ENCODE peak calls at places on chromosome 5, in five cellular contexts. O is mucosa of descending colon, G is GM13976, M is sigmoid colon, I is lower leg skin. W is an unnamed sample.

GRCh38 chr5:77892061-77893010 is 116.2 kb upstream of the TBCA start:
- DNase-seq in M (no peak), G (no peak), I (no peak), O (no peak), W (no peak)

GRCh38 chr5:172162348-172162747 is 25.7 kb downstream of the STK10 start:
- DNase-seq in I (no peak), G (no peak), O (no peak), M (no peak), W (no peak)

GRCh38 chr5:52787600-52788504 is at the start of the genes ITGA1 and PELO:
- DNase-seq in G (peak), O (peak), M (peak), I (peak), W (peak)

GRCh38 chr5:135996611-135997010 is 32.2 kb upstream of the TGFBI start:
- DNase-seq in G (no peak), O (no peak), I (no peak), M (no peak), W (no peak)

GRCh38 chr5:96492654-96493053 is 59.6 kb upstream of the PCSK1 start:
- DNase-seq in I (no peak), O (no peak), M (no peak), G (no peak), W (no peak)

GRCh38 chr5:171975262-171975876 is 31.1 kb downstream of the FBXW11 start:
- DNase-seq in I (no peak), O (no peak), M (no peak), G (no peak), W (no peak)

GRCh38 chr5:64497390-64497789 is 8.4 kb upstream of the RGS7BP start:
- DNase-seq in M (no peak), G (no peak), O (no peak), I (no peak), W (no peak)

GRCh38 chr5:145632701-145633100 is 202.4 kb downstream of the PRELID2 start:
- DNase-seq in O (no peak), G (no peak), M (no peak), I (no peak), W (no peak)

GRCh38 chr5:80140496-80140895 is 105.3 kb downstream of the THBS4 start:
- DNase-seq in O (no peak), I (no peak), G (no peak), M (no peak), W (no peak)

GRCh38 chr5:111859533-111860270 is 102.7 kb upstream of the NREP start:
- DNase-seq in G (no peak), O (no peak), I (no peak), M (no peak), W (no peak)

GRCh38 chr5:30063503-30063902 is 1130.0 kb upstream of the CDH6 start:
- DNase-seq in I (no peak), M (no peak), G (no peak), O (no peak), W (no peak)

GRCh38 chr5:148849461-148849860 is 23.1 kb downstream of the ADRB2 start:
- DNase-seq in I (no peak), G (no peak), M (no peak), O (no peak), W (no peak)

GRCh38 chr5:91170266-91170665 is 212.9 kb downstream of the ARRDC3 start:
- DNase-seq in M (no peak), G (no peak), O (no peak), I (no peak), W (no peak)

GRCh38 chr5:32387176-32387575 is 57.4 kb downstream of the ZFR start:
- DNase-seq in O (no peak), G (no peak), M (no peak), I (no peak), W (no peak)

GRCh38 chr5:96017951-96018350 is 56.3 kb upstream of the ELL2 start:
- DNase-seq in I (no peak), M (no peak), O (no peak), G (no peak), W (no peak)

GRCh38 chr5:110088676-110089436 is 399.1 kb downstream of the MAN2A1 start:
- DNase-seq in G (no peak), M (no peak), O (no peak), I (no peak), W (no peak)

GRCh38 chr5:149324639-149325038 is 20.7 kb upstream of the GRPEL2 start:
- DNase-seq in I (no peak), O (no peak), G (no peak), M (no peak), W (no peak)

GRCh38 chr5:59724482-59725392 is 168.8 kb downstream of the PDE4D start:
- DNase-seq in I (no peak), M (no peak), O (no peak), G (peak), W (peak)

GRCh38 chr5:41708604-41708940 is 161.7 kb downstream of the OXCT1 start:
- DNase-seq in I (no peak), G (no peak), M (no peak), O (peak), W (no peak)

GRCh38 chr5:129899454-129899853 is 4.8 kb upstream of the CHSY3 start:
- DNase-seq in M (no peak), I (no peak), O (no peak), G (no peak), W (no peak)

GRCh38 chr5:115366223-115366622 is 69.8 kb upstream of the CCDC112 start:
- DNase-seq in G (no peak), I (no peak), M (no peak), O (no peak), W (no peak)

GRCh38 chr5:72633041-72633445 is 125.8 kb upstream of the ZNF366 start:
- DNase-seq in M (peak), G (no peak), I (no peak), O (no peak), W (no peak)

GRCh38 chr5:172789687-172790495 is 18.9 kb upstream of the DUSP1 start:
- DNase-seq in M (peak), I (no peak), G (no peak), O (no peak), W (no peak)

GRCh38 chr5:65926276-65926761 is at the start of gene ERBIN:
- DNase-seq in M (peak), I (peak), G (peak), O (peak), W (peak)

GRCh38 chr5:155605898-155606297 is 592.3 kb downstream of the KIF4B start:
- DNase-seq in G (no peak), M (no peak), I (no peak), O (no peak), W (no peak)

GRCh38 chr5:135891280-135891679 is 4.4 kb downstream of the IL9 start:
- DNase-seq in M (no peak), G (no peak), O (no peak), I (no peak), W (no peak)

GRCh38 chr5:141973871-141974595 is 5.1 kb downstream of the RNF14 start:
- DNase-seq in G (no peak), I (no peak), O (no peak), M (no peak), W (no peak)

GRCh38 chr5:126594676-126595485 is at the start of gene ALDH7A1:
- DNase-seq in M (peak), O (peak), I (peak), G (peak), W (peak)

GRCh38 chr5:61534481-61535267 is 202.6 kb downstream of the ZSWIM6 start:
- DNase-seq in I (no peak), M (no peak), G (peak), O (no peak), W (no peak)

GRCh38 chr5:95761771-95762680 is 30.9 kb downstream of the RHOBTB3 start:
- DNase-seq in O (no peak), M (no peak), G (no peak), I (no peak), W (peak)

GRCh38 chr5:5353681-5354080 is 68.8 kb upstream of the ICE1 start:
- DNase-seq in I (no peak), O (no peak), M (no peak), G (no peak), W (no peak)

GRCh38 chr5:90096415-90097081 is 313.0 kb downstream of the CETN3 start:
- DNase-seq in G (no peak), M (no peak), I (peak), O (no peak), W (no peak)

GRCh38 chr5:132437604-132438275 is 52.8 kb downstream of the IRF1 start:
- DNase-seq in O (peak), I (peak), G (peak), M (peak), W (no peak)

GRCh38 chr5:118224546-118224945 is 763.8 kb downstream of the DTWD2 start:
- DNase-seq in G (no peak), O (no peak), M (no peak), I (no peak), W (no peak)

GRCh38 chr5:60026174-60026573 is 132.6 kb upstream of the PDE4D start:
- DNase-seq in I (no peak), O (no peak), G (no peak), M (no peak), W (no peak)

GRCh38 chr5:129781594-129781993 is 33.7 kb downstream of the MINAR2 start:
- DNase-seq in O (no peak), I (no peak), G (no peak), M (no peak), W (no peak)

GRCh38 chr5:58077966-58078365 is 381.9 kb downstream of the PLK2 start:
- DNase-seq in M (no peak), I (no peak), O (no peak), G (no peak), W (no peak)

GRCh38 chr5:143229896-143230675 is 173.4 kb downstream of the NR3C1 start:
- DNase-seq in O (no peak), G (peak), I (peak), M (peak), W (no peak)

GRCh38 chr5:147782053-147783028 is at the start of gene JAKMIP2:
- DNase-seq in M (peak), I (peak), G (peak), O (peak), W (peak)
- TF ChIP-seq CTCF in M (no peak), I (no peak), G (no peak), O (no peak), W (no peak)

DNA sequence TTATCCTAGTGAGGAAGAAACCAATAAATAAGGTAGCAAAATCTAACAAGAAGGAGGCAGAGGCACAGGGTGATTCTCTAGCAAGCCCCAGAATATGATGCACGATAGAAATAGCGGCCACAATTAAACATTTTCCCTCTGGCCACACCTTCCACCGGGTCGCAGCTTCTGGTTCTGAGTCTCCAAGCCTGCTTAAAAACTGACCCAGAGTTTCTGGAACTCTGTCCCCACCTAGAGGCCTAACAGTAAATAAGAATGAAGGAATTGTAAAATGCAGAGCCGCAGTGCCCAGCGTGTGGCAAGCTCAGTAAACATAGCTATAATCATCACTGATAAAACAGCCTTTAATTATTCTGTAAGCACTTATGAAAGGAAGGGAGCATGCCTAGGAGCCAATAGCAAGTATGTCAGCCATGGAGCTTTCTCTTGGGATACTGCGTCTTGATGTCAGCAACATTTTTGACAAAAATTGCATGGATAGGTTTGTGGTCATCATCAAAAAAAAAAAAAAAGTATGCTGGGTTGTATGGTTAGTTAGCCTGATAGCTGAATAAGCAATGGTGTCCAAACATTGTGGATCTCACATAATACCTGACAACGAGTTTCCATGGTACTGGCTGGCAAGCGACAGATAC is 465.5 kb downstream of the DNAH5 start:
- DNase-seq in G (peak), M (no peak), I (no peak), O (no peak), W (peak)
- TF ChIP-seq CTCF in G (no peak), M (no peak), I (no peak), O (no peak), W (peak)

GRCh38 chr5:14228219-14228618 is 85.1 kb downstream of the TRIO start:
- DNase-seq in G (no peak), O (no peak), I (no peak), M (no peak), W (no peak)

GRCh38 chr5:14227501-14227900 is 84.4 kb downstream of the TRIO start:
- DNase-seq in M (no peak), G (no peak), O (no peak), I (no peak), W (no peak)

GRCh38 chr5:14231156-14231555 is 88.0 kb downstream of the TRIO start:
- DNase-seq in G (no peak), O (no peak), I (no peak), M (no peak), W (no peak)

GRCh38 chr5:14229734-14230133 is 86.6 kb downstream of the TRIO start:
- DNase-seq in I (no peak), O (no peak), M (no peak), G (no peak), W (no peak)

DNA sequence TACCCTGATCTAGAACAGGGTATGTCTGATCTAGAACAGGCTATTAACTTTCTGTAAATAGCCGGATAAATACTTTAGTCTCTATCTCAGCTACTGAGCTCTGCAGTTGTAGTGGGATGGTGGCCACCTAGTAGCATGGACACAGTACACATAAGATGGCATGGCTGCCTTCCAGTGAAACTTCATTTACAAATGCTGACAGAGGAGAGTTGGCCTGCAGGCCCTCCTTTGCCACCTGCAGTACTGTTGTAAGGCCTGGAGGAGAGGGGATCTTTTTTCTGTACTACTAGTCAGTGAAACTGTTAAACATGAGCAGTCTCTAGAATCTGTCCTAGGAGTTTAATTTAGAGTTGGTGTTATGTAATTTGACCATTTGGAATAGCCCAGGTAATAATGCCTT is 86.0 kb downstream of the TRIO start:
- DNase-seq in O (no peak), G (no peak), M (no peak), I (no peak), W (no peak)
- TF ChIP-seq CTCF in O (no peak), G (no peak), M (no peak), I (no peak), W (no peak)

GRCh38 chr5:154508114-154508513 is 30.1 kb upstream of the HAND1 start:
- DNase-seq in M (peak), O (no peak), I (no peak), G (no peak), W (no peak)

GRCh38 chr5:154503698-154504039 is 25.6 kb upstream of the HAND1 start:
- DNase-seq in I (no peak), G (no peak), O (no peak), M (peak), W (no peak)

GRCh38 chr5:154506049-154506715 is 28.2 kb upstream of the HAND1 start:
- DNase-seq in G (no peak), M (peak), I (no peak), O (no peak), W (no peak)

GRCh38 chr5:154506716-154507080 is 28.7 kb upstream of the HAND1 start:
- DNase-seq in M (no peak), G (no peak), I (no peak), O (no peak), W (no peak)

DNA sequence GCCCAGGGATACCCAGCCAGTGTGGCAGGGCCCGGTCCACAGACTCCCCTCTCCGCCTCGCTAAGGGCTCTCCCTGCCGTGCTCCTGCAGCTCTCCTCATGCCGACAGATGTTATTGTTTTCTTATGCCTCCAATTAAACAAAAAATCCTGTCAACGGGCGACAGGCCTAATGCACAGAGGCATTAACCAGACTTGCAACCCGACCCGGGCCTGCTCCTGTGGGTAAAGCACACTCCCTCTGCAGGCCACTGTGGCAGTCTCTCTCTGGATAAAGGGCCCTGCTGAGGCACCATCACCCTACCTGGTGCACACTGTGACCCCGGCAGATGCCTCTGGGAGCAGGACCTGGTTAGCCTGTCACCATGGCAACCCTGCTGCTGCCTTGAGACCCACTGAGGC is 27.5 kb upstream of the HAND1 start:
- DNase-seq in G (no peak), M (peak), O (no peak), I (no peak), W (peak)
- TF ChIP-seq CTCF in G (no peak), M (peak), O (no peak), I (no peak), W (no peak)

GRCh38 chr5:140365282-140365681 is 5.3 kb downstream of the SLC4A9 start:
- DNase-seq in O (no peak), M (no peak), G (no peak), I (no peak), W (no peak)

GRCh38 chr5:140364472-140364765 is 4.4 kb downstream of the SLC4A9 start:
- DNase-seq in O (no peak), I (no peak), G (no peak), M (no peak), W (no peak)

GRCh38 chr5:140365941-140366340 is 5.9 kb downstream of the SLC4A9 start:
- DNase-seq in G (no peak), M (peak), I (no peak), O (no peak), W (no peak)

GRCh38 chr5:140367631-140368013 is 7.6 kb downstream of the SLC4A9 start:
- DNase-seq in O (no peak), M (no peak), I (no peak), G (no peak), W (no peak)

GRCh38 chr5:140366770-140367630 is 7.0 kb downstream of the SLC4A9 start:
- DNase-seq in M (peak), I (no peak), G (no peak), O (no peak), W (no peak)
- TF ChIP-seq CTCF in M (no peak), I (no peak), G (no peak), O (no peak), W (peak)

GRCh38 chr5:165029471-165029870 is 1524.1 kb downstream of the MAT2B start:
- DNase-seq in G (no peak), I (peak), M (no peak), O (no peak), W (no peak)
- TF ChIP-seq CTCF in G (peak), I (no peak), M (no peak), O (no peak), W (peak)